ENCODE peak calls at places on chromosome 11, in nine cellular contexts. Q is A549; Z is breast epithelium; C is CD8-positive, alpha-beta T cell; E is adipocyte; V is lower lobe of right lung; N is heart right ventricle; U is sigmoid colon; W is thoracic aorta. S is an unnamed sample.

GRCh38 chr11:124177344-124177743 is 5.8 kb upstream of the OR10D3 start:
- DNase-seq in Q (no peak), E (no peak), Z (no peak), W (no peak), N (no peak), U (no peak), V (no peak), C (no peak), S (no peak)

GRCh38 chr11:68890490-68891231 is 13.0 kb downstream of the MRPL21 start:
- DNase-seq in V (peak; percentile 52), U (peak; percentile 92), W (peak; percentile 83), N (peak; percentile 88), C (no peak), Z (peak; percentile 90), Q (no peak), E (peak; percentile 94), S (peak; percentile 57)

GRCh38 chr11:26088391-26088790 is 243.5 kb upstream of the ANO3 start:
- DNase-seq in E (peak; percentile 38), V (no peak), C (no peak), U (no peak), N (no peak), W (no peak), Q (no peak), Z (no peak), S (no peak)

GRCh38 chr11:70077411-70078094 is 564 bp upstream of the ANO1 start:
- DNase-seq in Z (no peak), V (no peak), N (no peak), W (no peak), Q (no peak), E (no peak), C (no peak), U (peak; percentile 54), S (peak; percentile 67)

GRCh38 chr11:45182902-45183301 is 36.5 kb downstream of the PRDM11 start:
- DNase-seq in N (no peak), Z (no peak), Q (peak; percentile 60), W (no peak), U (peak; percentile 65), V (no peak), C (no peak), E (peak; percentile 56), S (no peak)

GRCh38 chr11:105769627-105770026 is 159.8 kb downstream of the GRIA4 start:
- DNase-seq in V (no peak), N (no peak), W (no peak), U (no peak), Z (no peak), Q (no peak), E (no peak), C (no peak), S (no peak)

GRCh38 chr11:118343981-118344521 is at the start of gene CD3G:
- DNase-seq in Q (no peak), N (no peak), W (no peak), C (peak; percentile 83), V (no peak), Z (no peak), E (no peak), U (no peak), S (no peak)

GRCh38 chr11:71352748-71353147 is 95.4 kb downstream of the DHCR7 start:
- DNase-seq in C (no peak), Z (no peak), W (no peak), E (no peak), Q (no peak), V (no peak), N (no peak), U (no peak), S (no peak)

GRCh38 chr11:134399996-134400395 is 12.0 kb downstream of the B3GAT1 start:
- DNase-seq in E (no peak), U (no peak), W (no peak), C (no peak), N (no peak), V (no peak), Z (no peak), Q (no peak), S (no peak)

GRCh38 chr11:104484784-104485554 is 321.0 kb upstream of the PDGFD start:
- DNase-seq in U (no peak), C (no peak), V (no peak), Z (no peak), W (no peak), Q (no peak), N (no peak), E (no peak), S (no peak)

GRCh38 chr11:61369372-61370348 is 7.5 kb downstream of the TMEM138 start:
- DNase-seq in C (no peak), Q (no peak), V (no peak), W (no peak), E (peak; percentile 61), Z (no peak), U (peak; percentile 76), N (peak; percentile 39), S (no peak)

GRCh38 chr11:12813371-12814225 is 139.4 kb downstream of the TEAD1 start:
- DNase-seq in C (no peak), V (no peak), E (no peak), U (peak; percentile 87), Q (peak; percentile 61), W (no peak), Z (no peak), N (peak; percentile 24), S (no peak)
- H3K4me1 ChIP-seq in C (no peaks in the 10 kb centered on the region), V (peaks cover 51% of the 10 kb centered on the region), E (peaks cover 73% of the 10 kb centered on the region), U (peaks cover 70% of the 10 kb centered on the region), Q (peaks cover 92% of the 10 kb centered on the region), W (peaks cover 10% of the 10 kb centered on the region), Z (no peaks in the 10 kb centered on the region), N (peaks cover 15% of the 10 kb centered on the region), S (no peaks in the 10 kb centered on the region)

GRCh38 chr11:795638-796564 is 2.2 kb downstream of the SLC25A22 start:
- DNase-seq in U (peak; percentile 91), Z (no peak), V (peak; percentile 90), E (peak; percentile 92), C (peak; percentile 80), N (peak; percentile 73), W (peak; percentile 43), Q (no peak), S (peak; percentile 89)
- H3K4me3 ChIP-seq in U (peak overlapping the region; percentile 62), Z (peak overlapping the region; percentile 79), V (peak overlapping the region; percentile 80), E (peak overlapping the region; percentile 91), C (peak overlapping the region; percentile 99), N (peak overlapping the region; percentile 99), W (peak overlapping the region; percentile 86), Q (peak overlapping the region; percentile 8), S (peak overlapping the region; percentile 85)

DNA sequence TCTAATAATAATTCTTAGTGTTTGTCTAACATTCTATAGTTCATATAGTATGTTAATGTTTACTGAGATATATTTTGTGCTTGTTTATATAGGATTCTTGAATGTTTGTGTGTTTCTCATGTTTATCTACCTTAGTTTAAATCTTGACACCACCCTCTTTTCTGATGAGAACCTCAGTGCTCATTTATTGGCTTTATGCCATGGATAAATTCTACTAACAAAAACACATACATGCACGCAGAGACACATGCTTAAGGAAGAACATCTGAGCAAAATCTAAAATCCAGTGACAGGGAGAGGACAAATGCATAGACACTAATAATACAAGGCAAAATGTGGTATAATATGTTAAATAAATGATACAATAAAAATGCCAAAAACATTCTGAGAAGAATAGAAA is 61.6 kb upstream of the CTSC start:
- DNase-seq in Q (no peak), N (no peak), C (no peak), W (no peak), V (no peak), U (no peak), Z (no peak), E (no peak), S (no peak)
- H3K4me1 ChIP-seq in Q (peaks cover 37% of the 10 kb centered on the region), N (no peaks in the 10 kb centered on the region), C (no peaks in the 10 kb centered on the region), W (peaks cover 14% of the 10 kb centered on the region), V (peaks cover 26% of the 10 kb centered on the region), U (peaks cover 23% of the 10 kb centered on the region), Z (no peaks in the 10 kb centered on the region), E (peaks cover 25% of the 10 kb centered on the region), S (no peaks in the 10 kb centered on the region)

DNA sequence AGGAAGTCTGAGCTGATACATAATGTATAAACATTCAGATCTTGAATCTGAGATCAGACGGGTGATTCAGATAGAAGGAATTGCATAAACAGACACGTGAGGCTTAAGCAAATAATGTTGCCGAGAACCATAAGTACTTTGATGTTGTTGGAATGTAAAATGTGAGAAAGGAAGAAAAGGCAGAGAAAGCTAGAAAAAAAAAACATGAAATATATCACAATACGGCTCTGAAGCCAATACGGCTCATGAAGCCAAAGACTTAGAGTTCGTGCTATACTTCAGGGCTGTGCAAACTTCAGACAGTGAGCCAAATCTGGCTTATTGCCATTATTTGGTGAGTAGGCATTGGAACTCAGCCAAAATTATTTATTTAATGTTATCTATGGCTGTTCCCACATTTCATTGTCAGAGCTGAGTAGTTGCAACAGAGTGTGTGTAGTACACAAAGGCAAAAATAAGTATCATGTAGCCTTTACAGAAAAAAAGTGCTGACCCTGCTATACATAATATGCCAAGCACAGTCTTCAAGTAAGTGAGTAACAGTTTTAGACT is 673.3 kb downstream of the CNTN5 start:
- DNase-seq in N (no peak), C (no peak), W (no peak), Z (no peak), V (no peak), U (no peak), E (peak; percentile 66), Q (peak; percentile 8), S (no peak)
- H3K4me3 ChIP-seq in N (no peak overlapping the region), C (no peak overlapping the region), W (peak overlapping the region; percentile 46), Z (no peak overlapping the region), V (no peak overlapping the region), U (no peak overlapping the region), E (no peak overlapping the region), Q (peak overlapping the region; percentile 24), S (no peak overlapping the region)

S was measured in ascending aorta.